ENCODE peak calls at places on chromosomes 1 and 21, in four cellular contexts. L is IMR-90, R is H1, K is neuronal stem cell. U is an unnamed sample.

GRCh38 chr1:34683616-34684015 is 71.2 kb upstream of the GJB5 start:
- DNase-seq in L (no peak), R (no peak), K (no peak), U (no peak)

GRCh38 chr1:174469687-174470086 is 21.9 kb downstream of the GPR52 start:
- DNase-seq in L (no peak), R (no peak), K (no peak), U (no peak)

GRCh38 chr1:225926551-225927113 is 2.6 kb upstream of the PYCR2 start:
- DNase-seq in L (peak), R (no peak), K (no peak), U (peak)

GRCh38 chr21:37647781-37648180 is 268.5 kb downstream of the KCNJ6 start:
- DNase-seq in L (no peak), R (no peak), K (no peak), U (no peak)

GRCh38 chr1:15243275-15244043 is 3.6 kb upstream of the FHAD1 start:
- DNase-seq in L (peak), R (no peak), K (no peak), U (peak)

GRCh38 chr1:20057886-20058420 is 12.0 kb upstream of the PLA2G5 start:
- DNase-seq in L (no peak), R (no peak), K (no peak), U (peak)

GRCh38 chr1:216815239-216815955 is 92.2 kb upstream of the ESRRG start:
- DNase-seq in L (peak), R (no peak), K (peak), U (no peak)

GRCh38 chr21:45607922-45608295 is 35.6 kb upstream of the PCBP3 start:
- DNase-seq in L (no peak), R (no peak), K (no peak), U (no peak)

GRCh38 chr1:157431751-157432150 is 120.6 kb downstream of the FCRL5 start:
- DNase-seq in L (peak), R (no peak), K (no peak), U (peak)

GRCh38 chr1:246566808-246567154 is 525 bp downstream of the CNST start:
- DNase-seq in L (peak), R (no peak), K (no peak), U (no peak)

GRCh38 chr21:45506836-45507522 is 35.3 kb downstream of the SLC19A1 start:
- DNase-seq in L (no peak), R (no peak), K (no peak), U (no peak)

GRCh38 chr1:21668232-21669032 is 725 bp downstream of the RAP1GAP start:
- DNase-seq in L (no peak), R (no peak), K (no peak), U (no peak)

GRCh38 chr1:21670059-21670881 is 1.1 kb upstream of the RAP1GAP start:
- DNase-seq in L (no peak), R (no peak), K (no peak), U (no peak)

GRCh38 chr1:21667348-21668231 is 1.6 kb downstream of the RAP1GAP start:
- DNase-seq in L (no peak), R (no peak), K (no peak), U (no peak)

GRCh38 chr1:21669287-21670058 is at the start of gene RAP1GAP:
- DNase-seq in L (no peak), R (no peak), K (no peak), U (no peak)

DNA sequence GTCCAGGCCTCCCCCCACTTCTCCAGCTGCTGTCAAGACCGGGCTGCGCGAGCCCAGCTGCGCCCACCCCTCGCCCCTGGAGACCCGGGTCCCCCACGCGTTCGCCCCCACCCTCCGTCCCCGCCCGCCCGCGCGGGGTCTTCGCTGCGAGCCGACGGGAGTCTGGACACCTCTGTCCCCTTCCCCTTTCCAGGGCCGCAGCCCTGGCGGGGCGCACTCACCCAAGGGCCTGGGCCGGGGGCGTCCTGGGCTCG is 197 bp downstream of the RAP1GAP start:
- DNase-seq in L (no peak), R (no peak), K (no peak), U (no peak)
- H2BK120ac ChIP-seq in L (no peak), R (no peak), K (no peak), U (no peak)

DNA sequence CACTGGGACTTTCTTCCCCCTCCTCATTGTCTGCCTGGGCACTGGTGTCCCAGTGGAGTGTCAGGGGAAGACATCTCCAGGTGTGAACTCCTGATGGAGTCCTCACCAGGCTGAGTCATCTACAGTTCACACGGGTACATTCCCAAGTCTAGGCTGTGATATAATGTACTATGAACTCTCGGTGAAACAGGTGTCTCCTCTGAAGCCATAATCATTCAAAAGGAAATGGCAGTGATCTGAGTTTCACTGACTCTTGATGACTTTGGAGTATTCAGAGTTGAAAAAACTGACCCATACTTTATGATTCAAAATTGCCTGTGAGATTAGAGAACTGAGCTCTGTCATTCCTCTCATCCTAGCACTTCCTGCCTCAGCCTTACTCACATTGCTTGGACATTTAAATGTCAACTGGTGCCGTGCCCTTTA is 9.1 kb downstream of the LAMC2 start:
- DNase-seq in L (peak), R (no peak), K (no peak), U (peak)
- H3K27ac ChIP-seq in L (no peak), R (peak), K (peak), U (no peak)

GRCh38 chr1:203692565-203693470 is 66.2 kb downstream of the ATP2B4 start:
- DNase-seq in L (peak), R (no peak), K (no peak), U (peak)
- H2BK120ac ChIP-seq in L (peak), R (no peak), K (no peak), U (no peak)

DNA sequence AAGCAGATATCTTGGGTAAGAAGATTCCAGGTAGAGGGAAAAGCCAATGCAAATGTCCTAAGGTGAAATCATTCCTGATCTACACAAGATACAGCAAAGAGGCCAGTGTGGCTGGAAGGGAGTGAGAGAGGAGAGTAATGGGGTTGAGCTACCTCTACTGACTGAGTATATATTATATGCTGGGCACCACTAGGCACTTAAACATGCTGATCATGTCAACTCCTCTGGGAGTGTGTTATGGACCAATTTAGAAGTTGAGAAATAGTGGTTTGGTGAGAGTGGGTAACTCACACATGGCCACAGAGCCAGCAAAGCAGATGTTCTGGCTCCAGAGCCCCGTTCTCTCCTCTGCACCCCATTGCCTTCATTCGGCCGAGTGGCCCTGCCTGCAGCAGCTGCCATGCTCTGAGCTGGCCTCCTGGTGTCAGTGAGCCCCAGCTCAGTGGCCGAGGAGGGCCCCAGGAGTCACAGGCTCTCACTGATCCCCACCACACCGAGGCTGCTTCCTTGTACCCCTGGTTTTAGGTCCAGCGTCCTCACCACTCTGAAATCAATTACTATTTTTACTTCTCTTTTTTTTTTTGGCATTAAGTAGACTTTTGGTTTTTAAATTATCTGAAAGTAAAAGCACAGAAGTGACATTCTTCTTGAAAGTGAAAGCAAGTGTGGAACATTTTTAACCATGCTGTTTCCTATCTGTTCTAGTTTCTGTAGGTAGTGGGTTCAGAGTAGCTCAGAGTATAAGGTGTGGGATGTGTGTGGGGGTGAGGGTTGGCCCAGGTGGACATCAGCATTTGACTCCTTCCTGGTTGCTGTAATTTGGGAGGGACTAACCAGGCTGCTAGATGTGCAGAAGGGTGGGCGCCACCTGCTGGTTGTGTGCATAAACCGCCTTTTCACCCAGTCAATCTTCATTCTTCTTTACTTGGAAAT is 45.8 kb upstream of the CRNN start:
- DNase-seq in L (peak), R (peak), K (no peak), U (peak)
- H3K27ac ChIP-seq in L (no peak), R (no peak), K (no peak), U (no peak)

GRCh38 chr1:76266762-76267161 is 192.2 kb downstream of the ST6GALNAC3 start:
- DNase-seq in L (no peak), R (no peak), K (no peak), U (no peak)
- H2BK120ac ChIP-seq in L (no peak), R (no peak), K (no peak), U (no peak)

DNA sequence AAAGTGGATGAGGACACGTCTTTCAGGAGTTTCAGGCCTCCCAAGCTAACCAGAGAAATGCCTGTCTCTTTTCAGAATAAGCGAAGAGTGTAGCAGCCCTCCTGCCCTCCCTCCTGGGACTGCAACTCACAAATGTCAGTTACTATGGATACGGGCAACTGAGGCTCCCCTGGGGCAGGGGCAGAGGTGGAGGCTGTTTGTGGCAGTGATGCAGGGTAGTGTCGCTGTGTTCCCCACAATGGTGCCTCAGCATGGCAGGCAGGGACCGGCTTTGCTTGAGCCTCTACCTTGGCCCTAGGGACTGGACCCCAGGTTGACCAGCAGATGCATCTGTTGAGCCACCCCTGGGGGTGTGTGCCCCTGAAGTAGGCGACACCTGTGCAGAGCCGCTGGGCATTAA is 10.2 kb downstream of the NFASC start:
- DNase-seq in L (no peak), R (no peak), K (no peak), U (no peak)
- H3K27ac ChIP-seq in L (no peak), R (no peak), K (no peak), U (no peak)

GRCh38 chr1:40305451-40305850 is 11.6 kb downstream of the COL9A2 start:
- DNase-seq in L (no peak), R (no peak), K (no peak), U (peak)
- H2BK120ac ChIP-seq in L (no peak), R (no peak), K (no peak), U (peak)

GRCh38 chr1:239654998-239655397 is 268.6 kb downstream of the CHRM3 start:
- DNase-seq in L (no peak), R (no peak), K (no peak), U (no peak)
- H3K27ac ChIP-seq in L (no peak), R (no peak), K (no peak), U (no peak)

DNA sequence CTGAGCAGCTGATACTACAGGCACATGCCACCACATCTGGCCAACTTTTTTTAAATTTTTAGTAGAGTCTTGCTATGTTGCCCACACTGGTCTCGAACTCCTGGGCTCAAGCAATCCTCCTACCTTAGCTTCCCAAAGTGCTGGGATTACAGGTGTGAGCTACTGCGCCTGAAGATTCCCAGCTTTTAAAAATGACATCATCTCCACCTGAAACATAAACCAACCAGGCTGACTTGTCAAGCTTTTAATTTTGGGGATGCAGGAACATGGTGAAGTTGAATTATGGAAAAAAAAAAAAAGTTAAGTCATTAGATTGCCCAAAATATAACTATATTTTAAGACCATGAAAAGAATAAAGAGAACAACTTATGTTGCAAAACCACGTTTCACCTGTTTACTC is 186.3 kb upstream of the DMRTA2 start:
- DNase-seq in L (no peak), R (no peak), K (no peak), U (no peak)
- H2BK120ac ChIP-seq in L (no peak), R (no peak), K (no peak), U (no peak)

GRCh38 chr1:180632326-180633088 is 685 bp downstream of the XPR1 start:
- DNase-seq in L (no peak), R (peak), K (no peak), U (no peak)
- H3K27ac ChIP-seq in L (peak), R (peak), K (peak), U (peak)